ENCODE peak calls at places on chromosomes 1 and 21, in six cellular contexts. One of them, this sample, is unnamed.

GRCh38 chr21:21332492-21332891 is 334.3 kb downstream of the NCAM2 start:
- DNase-seq in dorsolateral prefrontal cortex: no peak
- DNase-seq in GM12878: no peak
- DNase-seq in colonic mucosa: no peak
- DNase-seq in breast epithelium: no peak
- DNase-seq in upper lobe of right lung: no peak
- DNase-seq in this sample: no peak

GRCh38 chr1:22089134-22089571 is 36.6 kb downstream of the CDC42 start:
- DNase-seq in dorsolateral prefrontal cortex: no peak
- DNase-seq in GM12878: no peak
- DNase-seq in colonic mucosa: no peak
- DNase-seq in breast epithelium: no peak
- DNase-seq in upper lobe of right lung: no peak
- DNase-seq in this sample: no peak

GRCh38 chr1:9294440-9294773 is 1.7 kb downstream of the SPSB1 start:
- DNase-seq in dorsolateral prefrontal cortex: no peak
- DNase-seq in GM12878: no peak
- DNase-seq in colonic mucosa: no peak
- DNase-seq in breast epithelium: no peak
- DNase-seq in upper lobe of right lung: no peak
- DNase-seq in this sample: no peak

GRCh38 chr21:46121286-46122221 is 23.6 kb downstream of the COL6A2 start:
- DNase-seq in dorsolateral prefrontal cortex: peak; percentile 42
- DNase-seq in GM12878: no peak
- DNase-seq in colonic mucosa: no peak
- DNase-seq in breast epithelium: no peak
- DNase-seq in upper lobe of right lung: peak; percentile 58
- DNase-seq in this sample: no peak

GRCh38 chr1:234533975-234534876 is 55.2 kb upstream of the TARBP1 start:
- DNase-seq in dorsolateral prefrontal cortex: peak; percentile 77
- DNase-seq in GM12878: no peak
- DNase-seq in colonic mucosa: peak; percentile 79
- DNase-seq in breast epithelium: peak; percentile 97
- DNase-seq in upper lobe of right lung: peak; percentile 88
- DNase-seq in this sample: no peak

GRCh38 chr1:236844499-236845271 is 49.6 kb downstream of the MTR start:
- DNase-seq in dorsolateral prefrontal cortex: no peak
- DNase-seq in GM12878: no peak
- DNase-seq in colonic mucosa: no peak
- DNase-seq in breast epithelium: no peak
- DNase-seq in upper lobe of right lung: no peak
- DNase-seq in this sample: no peak

GRCh38 chr1:90694846-90695245 is 22.3 kb downstream of the BARHL2 start:
- DNase-seq in dorsolateral prefrontal cortex: no peak
- DNase-seq in GM12878: no peak
- DNase-seq in colonic mucosa: no peak
- DNase-seq in breast epithelium: no peak
- DNase-seq in upper lobe of right lung: no peak
- DNase-seq in this sample: no peak

GRCh38 chr1:248805905-248806304 is 19.8 kb downstream of the SH3BP5L start:
- DNase-seq in dorsolateral prefrontal cortex: no peak
- DNase-seq in GM12878: no peak
- DNase-seq in colonic mucosa: no peak
- DNase-seq in breast epithelium: no peak
- DNase-seq in upper lobe of right lung: no peak
- DNase-seq in this sample: no peak

GRCh38 chr1:21814241-21814918 is 2.3 kb downstream of the LDLRAD2 start:
- DNase-seq in dorsolateral prefrontal cortex: no peak
- DNase-seq in GM12878: no peak
- DNase-seq in colonic mucosa: no peak
- DNase-seq in breast epithelium: no peak
- DNase-seq in upper lobe of right lung: no peak
- DNase-seq in this sample: no peak

GRCh38 chr21:31248598-31248997 is 95.5 kb downstream of the TIAM1 start:
- DNase-seq in dorsolateral prefrontal cortex: no peak
- DNase-seq in GM12878: no peak
- DNase-seq in colonic mucosa: no peak
- DNase-seq in breast epithelium: no peak
- DNase-seq in upper lobe of right lung: no peak
- DNase-seq in this sample: no peak

GRCh38 chr1:179550753-179551682 is 24.7 kb downstream of the NPHS2 start:
- DNase-seq in dorsolateral prefrontal cortex: no peak
- DNase-seq in GM12878: peak; percentile 26
- DNase-seq in colonic mucosa: no peak
- DNase-seq in breast epithelium: no peak
- DNase-seq in upper lobe of right lung: no peak
- DNase-seq in this sample: no peak

GRCh38 chr1:183622884-183623785 is 12.4 kb downstream of the ARPC5 start:
- DNase-seq in dorsolateral prefrontal cortex: no peak
- DNase-seq in GM12878: no peak
- DNase-seq in colonic mucosa: peak; percentile 62
- DNase-seq in breast epithelium: no peak
- DNase-seq in upper lobe of right lung: no peak
- DNase-seq in this sample: peak; percentile 46

GRCh38 chr1:67053535-67053784 is 488 bp downstream of the SLC35D1 start:
- DNase-seq in dorsolateral prefrontal cortex: peak; percentile 51
- DNase-seq in GM12878: no peak
- DNase-seq in colonic mucosa: peak; percentile 74
- DNase-seq in breast epithelium: peak; percentile 29
- DNase-seq in upper lobe of right lung: peak; percentile 80
- DNase-seq in this sample: peak; percentile 52

GRCh38 chr1:17866451-17867029 is 111.4 kb downstream of the ACTL8 start:
- DNase-seq in dorsolateral prefrontal cortex: no peak
- DNase-seq in GM12878: no peak
- DNase-seq in colonic mucosa: no peak
- DNase-seq in breast epithelium: no peak
- DNase-seq in upper lobe of right lung: no peak
- DNase-seq in this sample: no peak

GRCh38 chr1:171816300-171816901 is 24.9 kb upstream of the DNM3 start:
- DNase-seq in dorsolateral prefrontal cortex: no peak
- DNase-seq in GM12878: no peak
- DNase-seq in colonic mucosa: no peak
- DNase-seq in breast epithelium: no peak
- DNase-seq in upper lobe of right lung: no peak
- DNase-seq in this sample: no peak

GRCh38 chr1:225766967-225767413 is 10.6 kb upstream of the SRP9 start:
- DNase-seq in dorsolateral prefrontal cortex: no peak
- DNase-seq in GM12878: no peak
- DNase-seq in colonic mucosa: peak; percentile 40
- DNase-seq in breast epithelium: peak; percentile 22
- DNase-seq in upper lobe of right lung: no peak
- DNase-seq in this sample: no peak

GRCh38 chr1:225765982-225766674 is 11.5 kb upstream of the SRP9 start:
- DNase-seq in dorsolateral prefrontal cortex: no peak
- DNase-seq in GM12878: no peak
- DNase-seq in colonic mucosa: peak; percentile 4
- DNase-seq in breast epithelium: peak; percentile 45
- DNase-seq in upper lobe of right lung: no peak
- DNase-seq in this sample: no peak

GRCh38 chr1:225762444-225762843 is 15.2 kb upstream of the SRP9 start:
- DNase-seq in dorsolateral prefrontal cortex: no peak
- DNase-seq in GM12878: no peak
- DNase-seq in colonic mucosa: no peak
- DNase-seq in breast epithelium: no peak
- DNase-seq in upper lobe of right lung: no peak
- DNase-seq in this sample: no peak

GRCh38 chr1:225762002-225762441 is 15.6 kb upstream of the SRP9 start:
- DNase-seq in dorsolateral prefrontal cortex: no peak
- DNase-seq in GM12878: no peak
- DNase-seq in colonic mucosa: no peak
- DNase-seq in breast epithelium: no peak
- DNase-seq in upper lobe of right lung: no peak
- DNase-seq in this sample: no peak

DNA sequence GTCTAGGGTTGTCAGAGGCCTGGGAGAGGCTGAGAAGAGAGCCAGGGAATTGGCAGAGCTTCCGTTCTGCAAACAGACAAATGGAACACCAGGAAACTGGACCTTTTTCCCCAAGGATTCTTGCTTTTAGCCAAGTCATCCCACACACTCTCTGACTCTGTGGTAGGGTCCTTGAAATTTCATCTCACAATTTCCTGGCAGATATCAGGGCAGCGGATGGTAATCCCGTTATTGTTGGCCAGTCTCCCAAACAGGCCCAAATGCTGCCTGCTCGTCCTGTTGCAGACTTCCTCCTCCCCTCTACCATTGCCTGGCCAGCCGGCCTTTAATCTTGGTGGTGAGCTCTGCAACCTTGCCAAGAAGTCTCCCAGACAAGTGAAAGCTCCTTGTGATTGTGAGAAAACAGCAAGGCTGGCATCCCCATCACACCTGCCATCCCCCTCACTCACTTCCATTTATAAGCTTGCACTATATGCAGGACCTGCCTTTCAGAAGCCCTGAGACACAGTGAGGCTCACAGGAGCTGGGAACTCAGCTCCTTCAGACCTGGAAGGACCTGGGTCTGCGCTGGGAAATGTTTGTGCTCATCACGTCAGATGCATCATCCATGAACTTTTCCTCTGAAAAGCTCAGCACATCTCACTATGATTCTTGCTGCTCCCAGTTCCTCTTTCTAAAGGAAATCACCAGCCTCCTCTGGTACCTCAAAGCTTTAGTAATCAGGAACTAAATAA is 13.6 kb upstream of the SRP9 start:
- DNase-seq in dorsolateral prefrontal cortex: no peak
- DNase-seq in GM12878: no peak
- DNase-seq in colonic mucosa: peak; percentile 15
- DNase-seq in breast epithelium: peak; percentile 17
- DNase-seq in upper lobe of right lung: no peak
- DNase-seq in this sample: no peak
- H3K27ac ChIP-seq in dorsolateral prefrontal cortex: no peak overlapping the region
- H3K27ac ChIP-seq in GM12878: no peak overlapping the region
- H3K27ac ChIP-seq in colonic mucosa: peak overlapping the region; percentile 27
- H3K27ac ChIP-seq in breast epithelium: peak overlapping the region; percentile 68
- H3K27ac ChIP-seq in upper lobe of right lung: peak overlapping the region; percentile 20
- H3K27ac ChIP-seq in this sample: no peak overlapping the region

GRCh38 chr1:70327306-70328076 is 27.0 kb downstream of the ANKRD13C start:
- DNase-seq in dorsolateral prefrontal cortex: no peak
- DNase-seq in GM12878: no peak
- DNase-seq in colonic mucosa: no peak
- DNase-seq in breast epithelium: no peak
- DNase-seq in upper lobe of right lung: no peak
- DNase-seq in this sample: no peak
- H3K27ac ChIP-seq in dorsolateral prefrontal cortex: no peak overlapping the region
- H3K27ac ChIP-seq in GM12878: no peak overlapping the region
- H3K27ac ChIP-seq in colonic mucosa: no peak overlapping the region
- H3K27ac ChIP-seq in breast epithelium: no peak overlapping the region
- H3K27ac ChIP-seq in upper lobe of right lung: no peak overlapping the region
- H3K27ac ChIP-seq in this sample: no peak overlapping the region

GRCh38 chr1:39199593-39199992 is 4.9 kb upstream of the MACF1 start:
- DNase-seq in dorsolateral prefrontal cortex: no peak
- DNase-seq in GM12878: no peak
- DNase-seq in colonic mucosa: no peak
- DNase-seq in breast epithelium: no peak
- DNase-seq in upper lobe of right lung: no peak
- DNase-seq in this sample: no peak
- H3K27ac ChIP-seq in dorsolateral prefrontal cortex: peak overlapping the region; percentile 66
- H3K27ac ChIP-seq in GM12878: no peak overlapping the region
- H3K27ac ChIP-seq in colonic mucosa: no peak overlapping the region
- H3K27ac ChIP-seq in breast epithelium: no peak overlapping the region
- H3K27ac ChIP-seq in upper lobe of right lung: no peak overlapping the region
- H3K27ac ChIP-seq in this sample: no peak overlapping the region

DNA sequence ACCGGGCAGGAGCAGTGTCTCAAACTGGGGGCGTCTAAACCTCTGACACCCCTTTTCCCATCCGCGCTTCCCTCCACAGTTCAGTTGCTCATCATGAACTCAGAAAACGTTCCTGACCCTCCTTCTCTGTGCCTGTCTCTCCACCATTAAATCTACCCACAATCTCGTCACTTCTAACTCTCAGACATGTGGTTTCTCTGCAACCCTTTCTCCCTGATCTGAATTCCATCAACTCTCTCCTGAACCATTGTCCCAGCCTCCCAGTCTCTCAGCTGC is 3.8 kb downstream of the TTC34 start:
- DNase-seq in dorsolateral prefrontal cortex: no peak
- DNase-seq in GM12878: no peak
- DNase-seq in colonic mucosa: no peak
- DNase-seq in breast epithelium: no peak
- DNase-seq in upper lobe of right lung: no peak
- DNase-seq in this sample: no peak
- H3K27ac ChIP-seq in dorsolateral prefrontal cortex: no peak overlapping the region
- H3K27ac ChIP-seq in GM12878: no peak overlapping the region
- H3K27ac ChIP-seq in colonic mucosa: no peak overlapping the region
- H3K27ac ChIP-seq in breast epithelium: no peak overlapping the region
- H3K27ac ChIP-seq in upper lobe of right lung: no peak overlapping the region
- H3K27ac ChIP-seq in this sample: no peak overlapping the region

GRCh38 chr21:17900990-17901385 is 81.8 kb upstream of the C21orf91 start:
- DNase-seq in dorsolateral prefrontal cortex: no peak
- DNase-seq in GM12878: no peak
- DNase-seq in colonic mucosa: no peak
- DNase-seq in breast epithelium: no peak
- DNase-seq in upper lobe of right lung: no peak
- DNase-seq in this sample: no peak
- H3K27ac ChIP-seq in dorsolateral prefrontal cortex: no peak overlapping the region
- H3K27ac ChIP-seq in GM12878: no peak overlapping the region
- H3K27ac ChIP-seq in colonic mucosa: no peak overlapping the region
- H3K27ac ChIP-seq in breast epithelium: peak overlapping the region; percentile 40
- H3K27ac ChIP-seq in upper lobe of right lung: no peak overlapping the region
- H3K27ac ChIP-seq in this sample: no peak overlapping the region

DNA sequence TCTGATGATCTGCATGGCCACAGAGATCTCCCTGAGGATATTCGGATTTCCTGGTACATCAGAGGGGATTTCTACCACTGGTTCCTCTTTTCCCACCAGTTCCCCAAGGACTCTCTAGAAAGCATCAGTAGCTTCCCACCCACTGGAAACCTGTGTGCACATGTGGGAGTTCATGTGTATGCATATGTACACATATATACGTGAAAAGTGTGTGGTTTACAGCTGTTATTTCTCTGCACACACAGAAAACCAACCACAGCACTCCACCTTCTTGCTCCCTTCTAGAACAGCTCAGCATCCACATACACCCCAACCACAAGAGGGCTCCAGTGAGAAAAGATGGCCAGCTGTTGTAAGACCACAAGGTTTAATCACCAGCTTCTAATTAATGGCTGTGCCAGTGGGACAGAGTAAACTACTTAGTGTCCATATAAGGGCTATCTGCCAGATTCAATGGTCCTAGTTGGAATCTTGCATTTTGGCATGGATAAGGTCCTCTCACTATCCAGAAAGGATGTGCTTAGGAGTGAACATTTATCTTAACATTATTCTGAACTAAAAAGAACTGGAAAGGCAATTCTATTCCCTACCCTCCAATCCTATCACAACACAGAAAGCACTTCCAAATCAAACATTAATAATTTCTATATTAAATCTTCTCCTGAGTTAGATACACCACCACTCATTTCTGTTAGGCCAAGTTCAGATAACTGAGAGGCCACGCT is 24.1 kb downstream of the GPR3 start:
- DNase-seq in dorsolateral prefrontal cortex: no peak
- DNase-seq in GM12878: peak; percentile 70
- DNase-seq in colonic mucosa: peak; percentile 56
- DNase-seq in breast epithelium: no peak
- DNase-seq in upper lobe of right lung: no peak
- DNase-seq in this sample: no peak
- H3K27ac ChIP-seq in dorsolateral prefrontal cortex: no peak overlapping the region
- H3K27ac ChIP-seq in GM12878: peak overlapping the region; percentile 74
- H3K27ac ChIP-seq in colonic mucosa: no peak overlapping the region
- H3K27ac ChIP-seq in breast epithelium: peak overlapping the region; percentile 44
- H3K27ac ChIP-seq in upper lobe of right lung: no peak overlapping the region
- H3K27ac ChIP-seq in this sample: no peak overlapping the region

This sample was measured in CD4-positive, alpha-beta T cell.